ENCODE peak calls at places on chromosomes 3 and 15, in six cellular contexts. One of them, this sample, is unnamed.

GRCh38 chr15:78804391-78804792 is 6.9 kb downstream of the ADAMTS7 start:
- DNase-seq in SIG-M5: no peak
- DNase-seq in activated B cell treated with CpG ODN at 0.5 μM for 24 hours: no peak
- DNase-seq in GM23248: no peak
- DNase-seq in H9: peak
- DNase-seq in small intestine: no peak
- DNase-seq in this sample: no peak

GRCh38 chr3:64224826-64225606 is at the start of gene PRICKLE2:
- DNase-seq in activated B cell treated with CpG ODN at 0.5 μM for 24 hours: no peak
- DNase-seq in H9: peak
- DNase-seq in GM23248: peak
- DNase-seq in small intestine: peak
- DNase-seq in SIG-M5: no peak
- DNase-seq in this sample: peak

GRCh38 chr15:59436774-59437472 is 1.1 kb upstream of the FAM81A start:
- DNase-seq in activated B cell treated with CpG ODN at 0.5 μM for 24 hours: no peak
- DNase-seq in SIG-M5: no peak
- DNase-seq in H9: no peak
- DNase-seq in GM23248: peak
- DNase-seq in small intestine: peak
- DNase-seq in this sample: no peak

GRCh38 chr15:51869074-51869425 is 39.6 kb downstream of the TMOD3 start:
- DNase-seq in small intestine: peak
- DNase-seq in activated B cell treated with CpG ODN at 0.5 μM for 24 hours: no peak
- DNase-seq in SIG-M5: no peak
- DNase-seq in GM23248: peak
- DNase-seq in H9: no peak
- DNase-seq in this sample: no peak

GRCh38 chr3:39102504-39103323 is 4.7 kb downstream of the GORASP1 start:
- DNase-seq in SIG-M5: no peak
- DNase-seq in small intestine: no peak
- DNase-seq in GM23248: no peak
- DNase-seq in H9: no peak
- DNase-seq in activated B cell treated with CpG ODN at 0.5 μM for 24 hours: no peak
- DNase-seq in this sample: no peak

GRCh38 chr3:20573175-20573574 is 387.2 kb upstream of the SGO1 start:
- DNase-seq in GM23248: peak
- DNase-seq in activated B cell treated with CpG ODN at 0.5 μM for 24 hours: no peak
- DNase-seq in small intestine: no peak
- DNase-seq in H9: no peak
- DNase-seq in SIG-M5: no peak
- DNase-seq in this sample: no peak

GRCh38 chr3:50654196-50654595 is 20.5 kb upstream of the DOCK3 start:
- DNase-seq in small intestine: no peak
- DNase-seq in SIG-M5: no peak
- DNase-seq in H9: no peak
- DNase-seq in activated B cell treated with CpG ODN at 0.5 μM for 24 hours: no peak
- DNase-seq in GM23248: no peak
- DNase-seq in this sample: no peak

GRCh38 chr3:123188058-123188457 is 13.7 kb upstream of the SEC22A start:
- DNase-seq in H9: no peak
- DNase-seq in activated B cell treated with CpG ODN at 0.5 μM for 24 hours: no peak
- DNase-seq in small intestine: no peak
- DNase-seq in GM23248: peak
- DNase-seq in SIG-M5: no peak
- DNase-seq in this sample: no peak

GRCh38 chr3:69094467-69095205 is 9.9 kb downstream of the ARL6IP5 start:
- DNase-seq in activated B cell treated with CpG ODN at 0.5 μM for 24 hours: no peak
- DNase-seq in GM23248: peak
- DNase-seq in H9: no peak
- DNase-seq in small intestine: no peak
- DNase-seq in SIG-M5: peak
- DNase-seq in this sample: no peak

GRCh38 chr3:158434412-158435038 is 136.5 kb upstream of the MLF1 start:
- DNase-seq in H9: peak
- DNase-seq in SIG-M5: no peak
- DNase-seq in activated B cell treated with CpG ODN at 0.5 μM for 24 hours: no peak
- DNase-seq in GM23248: peak
- DNase-seq in small intestine: peak
- DNase-seq in this sample: peak

GRCh38 chr3:39294446-39295183 is 14.8 kb upstream of the CX3CR1 start:
- DNase-seq in H9: no peak
- DNase-seq in small intestine: no peak
- DNase-seq in activated B cell treated with CpG ODN at 0.5 μM for 24 hours: no peak
- DNase-seq in GM23248: no peak
- DNase-seq in SIG-M5: no peak
- DNase-seq in this sample: no peak

GRCh38 chr15:77827860-77828259 is 195.1 kb upstream of the LINGO1 start:
- DNase-seq in activated B cell treated with CpG ODN at 0.5 μM for 24 hours: no peak
- DNase-seq in H9: no peak
- DNase-seq in small intestine: no peak
- DNase-seq in SIG-M5: no peak
- DNase-seq in GM23248: no peak
- DNase-seq in this sample: no peak

GRCh38 chr3:69081583-69082262 is 1.6 kb upstream of the UBA3 start:
- DNase-seq in small intestine: peak
- DNase-seq in activated B cell treated with CpG ODN at 0.5 μM for 24 hours: no peak
- DNase-seq in SIG-M5: no peak
- DNase-seq in H9: peak
- DNase-seq in GM23248: no peak
- DNase-seq in this sample: no peak

GRCh38 chr3:119599558-119600174 is 2.0 kb downstream of the PLA1A start:
- DNase-seq in small intestine: no peak
- DNase-seq in SIG-M5: no peak
- DNase-seq in H9: no peak
- DNase-seq in GM23248: no peak
- DNase-seq in activated B cell treated with CpG ODN at 0.5 μM for 24 hours: no peak
- DNase-seq in this sample: no peak

GRCh38 chr3:14216257-14217048 is 37.8 kb downstream of the LSM3 start:
- DNase-seq in SIG-M5: no peak
- DNase-seq in activated B cell treated with CpG ODN at 0.5 μM for 24 hours: no peak
- DNase-seq in small intestine: peak
- DNase-seq in H9: peak
- DNase-seq in GM23248: no peak
- DNase-seq in this sample: no peak

GRCh38 chr3:12155833-12156232 is 2.9 kb downstream of the TIMP4 start:
- DNase-seq in SIG-M5: no peak
- DNase-seq in activated B cell treated with CpG ODN at 0.5 μM for 24 hours: no peak
- DNase-seq in GM23248: peak
- DNase-seq in small intestine: peak
- DNase-seq in H9: no peak
- DNase-seq in this sample: no peak

GRCh38 chr3:196554205-196554604 is 14.1 kb downstream of the WDR53 start:
- DNase-seq in H9: no peak
- DNase-seq in activated B cell treated with CpG ODN at 0.5 μM for 24 hours: no peak
- DNase-seq in SIG-M5: peak
- DNase-seq in small intestine: no peak
- DNase-seq in GM23248: no peak
- DNase-seq in this sample: no peak

GRCh38 chr15:40493089-40493840 is 22.5 kb downstream of the CHST14 start:
- DNase-seq in GM23248: peak
- DNase-seq in activated B cell treated with CpG ODN at 0.5 μM for 24 hours: no peak
- DNase-seq in H9: no peak
- DNase-seq in small intestine: no peak
- DNase-seq in SIG-M5: peak
- DNase-seq in this sample: no peak